ENCODE peak calls at places on chromosomes 13 and 19, in four cellular contexts. Q is GM12892, J is MV-4-11, Z is left ventricle myocardium inferior. F is an unnamed sample.

GRCh38 chr19:38838208-38838985 is 6.8 kb upstream of the ECH1 start:
- DNase-seq in Q (no peak), J (no peak), Z (no peak), F (no peak)

GRCh38 chr13:40352807-40353562 is 313.5 kb downstream of the FOXO1 start:
- DNase-seq in Q (no peak), J (no peak), Z (no peak), F (no peak)

GRCh38 chr13:77386046-77386445 is 59.2 kb upstream of the MYCBP2 start:
- DNase-seq in Q (no peak), J (no peak), Z (no peak), F (no peak)

GRCh38 chr19:33324628-33325027 is 22.3 kb upstream of the CEBPA start:
- DNase-seq in Q (no peak), J (no peak), Z (no peak), F (no peak)

GRCh38 chr19:4328243-4328990 is 10.2 kb downstream of the STAP2 start:
- DNase-seq in Q (peak), J (no peak), Z (peak), F (peak)

GRCh38 chr13:97798836-97799235 is 154.6 kb upstream of the IPO5 start:
- DNase-seq in Q (no peak), J (no peak), Z (no peak), F (no peak)

GRCh38 chr19:2462635-2463421 is 6.1 kb upstream of the LMNB2 start:
- DNase-seq in Q (no peak), J (no peak), Z (peak), F (no peak)

GRCh38 chr19:2239771-2240770 is 3.4 kb downstream of the SF3A2 start:
- DNase-seq in Q (no peak), J (peak), Z (no peak), F (peak)

GRCh38 chr19:1853295-1854031 is 5.2 kb upstream of the REXO1 start:
- DNase-seq in Q (peak), J (peak), Z (peak), F (peak)

GRCh38 chr13:81138353-81138995 is 797.5 kb upstream of the SPRY2 start:
- DNase-seq in Q (no peak), J (no peak), Z (no peak), F (no peak)

GRCh38 chr19:10514211-10515145 is 2.8 kb downstream of the S1PR5 start:
- DNase-seq in Q (no peak), J (no peak), Z (no peak), F (no peak)

GRCh38 chr13:21232196-21232595 is 55.7 kb downstream of the MRPL57 start:
- DNase-seq in Q (no peak), J (peak), Z (no peak), F (no peak)

GRCh38 chr19:31300406-31300805 is 48.8 kb downstream of the TSHZ3 start:
- DNase-seq in Q (no peak), J (no peak), Z (no peak), F (no peak)

GRCh38 chr13:99196466-99197256 is 4.0 kb upstream of the UBAC2 start:
- DNase-seq in Q (no peak), J (peak), Z (no peak), F (peak)

GRCh38 chr19:47257411-47258169 is 1.3 kb downstream of the CCDC9 start:
- DNase-seq in Q (no peak), J (no peak), Z (no peak), F (peak)

GRCh38 chr13:104286566-104287290 is 1220.5 kb upstream of the SLC10A2 start:
- DNase-seq in Q (no peak), J (no peak), Z (no peak), F (no peak)

GRCh38 chr19:38032151-38032550 is 125.1 kb downstream of the SIPA1L3 start:
- DNase-seq in Q (no peak), J (no peak), Z (no peak), F (no peak)

GRCh38 chr13:27201661-27202060 is 30.1 kb upstream of the USP12 start:
- DNase-seq in Q (no peak), J (no peak), Z (no peak), F (no peak)

GRCh38 chr19:43589680-43590079 is 6.3 kb downstream of the IRGQ start:
- DNase-seq in Q (no peak), J (no peak), Z (no peak), F (no peak)

GRCh38 chr13:113152894-113153809 is 5.3 kb upstream of the PROZ start:
- DNase-seq in Q (no peak), J (no peak), Z (peak), F (no peak)

GRCh38 chr13:94858856-94859811 is 146.8 kb upstream of the SOX21 start:
- DNase-seq in Q (no peak), J (no peak), Z (peak), F (no peak)

GRCh38 chr19:31204115-31204514 is 145.1 kb downstream of the TSHZ3 start:
- DNase-seq in Q (no peak), J (no peak), Z (no peak), F (no peak)

GRCh38 chr13:50512602-50513527 is 330.6 kb downstream of the DLEU7 start:
- DNase-seq in Q (peak), J (peak), Z (peak), F (peak)

GRCh38 chr13:106337096-106337495 is 198.4 kb downstream of the EFNB2 start:
- DNase-seq in Q (no peak), J (no peak), Z (no peak), F (no peak)

GRCh38 chr19:43820098-43820860 is 6.8 kb upstream of the ZNF283 start:
- DNase-seq in Q (no peak), J (no peak), Z (peak), F (no peak)

GRCh38 chr19:8396563-8397203 is 6.5 kb downstream of the RAB11B start:
- DNase-seq in Q (peak), J (peak), Z (peak), F (peak)

GRCh38 chr13:27483421-27483820 is 33.1 kb upstream of the MTIF3 start:
- DNase-seq in Q (no peak), J (no peak), Z (no peak), F (no peak)

GRCh38 chr19:49459388-49459787 is 6.4 kb downstream of the ALDH16A1 start:
- DNase-seq in Q (no peak), J (no peak), Z (no peak), F (no peak)

GRCh38 chr19:295687-296370 is 4.6 kb upstream of the PLPP2 start:
- DNase-seq in Q (no peak), J (no peak), Z (no peak), F (no peak)

GRCh38 chr13:92823059-92823458 is 403.5 kb upstream of the GPC6 start:
- DNase-seq in Q (no peak), J (no peak), Z (no peak), F (no peak)

GRCh38 chr13:46168341-46168740 is 13.6 kb downstream of the LCP1 start:
- DNase-seq in Q (no peak), J (peak), Z (no peak), F (peak)

GRCh38 chr13:58476176-58476575 is 844.6 kb downstream of the PCDH17 start:
- DNase-seq in Q (no peak), J (no peak), Z (no peak), F (no peak)

GRCh38 chr13:45718063-45718462 is 15.9 kb downstream of the CBY2 start:
- DNase-seq in Q (no peak), J (peak), Z (no peak), F (peak)

GRCh38 chr19:22622020-22622419 is 12.1 kb upstream of the ZNF492 start:
- DNase-seq in Q (no peak), J (no peak), Z (no peak), F (peak)

GRCh38 chr19:18274303-18274775 is at the start of gene IQCN:
- DNase-seq in Q (no peak), J (peak), Z (no peak), F (peak)

GRCh38 chr19:50432658-50433057 is at the start of gene MYBPC2:
- DNase-seq in Q (no peak), J (no peak), Z (no peak), F (no peak)

GRCh38 chr19:55106591-55106990 is 10.8 kb downstream of the PPP1R12C start:
- DNase-seq in Q (no peak), J (no peak), Z (no peak), F (no peak)

GRCh38 chr19:10662384-10663251 is 8.5 kb downstream of the ILF3 start:
- DNase-seq in Q (no peak), J (no peak), Z (no peak), F (no peak)

GRCh38 chr13:32314271-32314967 is 744 bp downstream of the ZAR1L start:
- DNase-seq in Q (no peak), J (peak), Z (peak), F (no peak)

F was measured in OCI-M1.